ENCODE peak calls at places on chromosomes 7 and 10, in nine cellular contexts. Y is HepG2, V is BJ, R is HCT116, B is colonic mucosa, S is PC-9, H is AG04450, A is IMR-90, N is esophagus squamous epithelium. C is an unnamed sample.

GRCh38 chr10:86019141-86019540 is 347.5 kb downstream of the GRID1 start:
- DNase-seq in Y (no peak), V (no peak), R (no peak), B (no peak), S (no peak), H (no peak), A (no peak), N (no peak), C (no peak)

GRCh38 chr7:10128748-10129147 is 844.9 kb upstream of the PHF14 start:
- DNase-seq in Y (no peak), V (no peak), R (no peak), B (no peak), S (no peak), H (no peak), A (no peak), N (no peak), C (no peak)

GRCh38 chr7:96075510-96076349 is 246.2 kb downstream of the SLC25A13 start:
- DNase-seq in Y (peak; percentile 55), V (no peak), R (peak; percentile 8), B (peak; percentile 57), S (no peak), H (peak; percentile 27), A (peak; percentile 56), N (no peak), C (peak; percentile 43)

GRCh38 chr7:70788276-70788675 is 343.7 kb upstream of the GALNT17 start:
- DNase-seq in Y (no peak), V (no peak), R (no peak), B (no peak), S (peak; percentile 11), H (no peak), A (no peak), N (no peak), C (no peak)

GRCh38 chr10:28774051-28774995 is 97.0 kb downstream of the BAMBI start:
- DNase-seq in Y (peak; percentile 74), V (no peak), R (no peak), B (no peak), S (no peak), H (no peak), A (no peak), N (no peak), C (peak; percentile 29)

GRCh38 chr7:23333671-23334246 is 34.6 kb downstream of the MALSU1 start:
- DNase-seq in Y (no peak), V (peak; percentile 72), R (no peak), B (no peak), S (peak; percentile 69), H (peak; percentile 67), A (peak; percentile 96), N (no peak), C (peak; percentile 90)

GRCh38 chr7:142299226-142299625 is 41.4 kb upstream of the PRSS58 start:
- DNase-seq in Y (no peak), V (no peak), R (no peak), B (no peak), S (peak; percentile 17), H (no peak), A (no peak), N (no peak), C (no peak)

GRCh38 chr7:155791836-155792235 is 20.4 kb downstream of the SHH start:
- DNase-seq in Y (no peak), V (no peak), R (no peak), B (no peak), S (no peak), H (no peak), A (no peak), N (no peak), C (no peak)

GRCh38 chr7:50781371-50781770 is 1.3 kb downstream of the GRB10 start:
- DNase-seq in Y (no peak), V (no peak), R (no peak), B (no peak), S (no peak), H (no peak), A (no peak), N (no peak), C (no peak)

GRCh38 chr7:50783801-50784507 is 1.3 kb upstream of the GRB10 start:
- DNase-seq in Y (no peak), V (no peak), R (no peak), B (no peak), S (no peak), H (no peak), A (peak; percentile 29), N (no peak), C (no peak)

GRCh38 chr7:50781894-50782293 is 802 bp downstream of the GRB10 start:
- DNase-seq in Y (no peak), V (no peak), R (no peak), B (no peak), S (no peak), H (no peak), A (no peak), N (no peak), C (no peak)

GRCh38 chr7:50783304-50783703 is 608 bp upstream of the GRB10 start:
- DNase-seq in Y (no peak), V (no peak), R (no peak), B (no peak), S (no peak), H (no peak), A (no peak), N (no peak), C (no peak)

DNA sequence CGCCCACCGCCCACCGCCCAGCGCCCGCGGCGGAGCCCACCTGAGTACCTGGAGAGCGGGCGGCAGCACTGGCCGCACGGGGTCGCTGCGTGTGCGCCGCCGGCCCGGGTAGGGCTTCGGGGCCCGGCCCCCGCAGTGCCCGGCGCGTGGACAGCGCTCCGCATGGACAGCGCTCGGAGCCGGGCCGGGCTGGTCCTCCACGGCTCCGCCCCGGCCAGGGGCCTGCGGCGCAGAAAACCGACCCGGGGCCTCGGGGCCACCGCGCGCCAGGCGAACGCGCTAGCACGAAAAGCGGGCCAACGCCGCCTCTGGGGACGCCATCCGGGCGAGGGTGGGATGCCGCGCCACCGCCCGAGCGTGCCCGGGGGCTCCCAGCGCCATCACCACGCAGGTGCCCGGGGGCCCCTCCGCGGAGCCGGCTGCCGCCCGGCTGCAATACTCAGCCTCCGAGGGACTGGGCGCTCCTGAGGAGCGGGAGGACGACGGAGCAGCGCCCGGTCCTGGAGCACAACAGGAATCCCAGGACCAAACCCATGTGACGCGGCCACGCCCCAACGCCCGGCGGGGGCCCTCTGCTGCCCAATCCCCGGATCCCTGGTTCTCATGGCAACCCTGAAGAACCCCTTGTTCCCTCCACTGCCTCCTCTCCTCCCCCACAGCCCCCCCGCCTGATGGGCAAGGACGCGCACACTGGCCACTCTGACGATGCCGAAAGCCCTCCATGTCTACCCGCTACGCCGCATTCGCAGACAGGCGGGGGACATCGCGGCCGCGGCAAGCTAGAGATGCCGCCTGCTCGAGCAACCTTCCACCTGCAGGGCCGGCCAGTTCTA is at the start of gene GRB10:
- DNase-seq in Y (no peak), V (no peak), R (no peak), B (no peak), S (no peak), H (no peak), A (peak; percentile 20), N (no peak), C (no peak)
- TF ChIP-seq CTCF in Y (peak; percentile 36), V (no peak), R (no peak), B (no peak), S (no peak), H (peak; percentile 33), A (peak; percentile 45), N (no peak), C (peak; percentile 34)

GRCh38 chr10:101222683-101223273 is 6.5 kb downstream of the LBX1 start:
- DNase-seq in Y (no peak), V (no peak), R (no peak), B (no peak), S (no peak), H (no peak), A (no peak), N (no peak), C (no peak)

GRCh38 chr10:101223274-101224059 is 5.8 kb downstream of the LBX1 start:
- DNase-seq in Y (no peak), V (no peak), R (no peak), B (no peak), S (no peak), H (no peak), A (no peak), N (no peak), C (no peak)

GRCh38 chr10:101224060-101224909 is 5.0 kb downstream of the LBX1 start:
- DNase-seq in Y (no peak), V (no peak), R (no peak), B (no peak), S (no peak), H (no peak), A (no peak), N (no peak), C (no peak)

GRCh38 chr10:101221479-101222246 is 7.6 kb downstream of the LBX1 start:
- DNase-seq in Y (no peak), V (no peak), R (no peak), B (no peak), S (no peak), H (no peak), A (no peak), N (no peak), C (no peak)

DNA sequence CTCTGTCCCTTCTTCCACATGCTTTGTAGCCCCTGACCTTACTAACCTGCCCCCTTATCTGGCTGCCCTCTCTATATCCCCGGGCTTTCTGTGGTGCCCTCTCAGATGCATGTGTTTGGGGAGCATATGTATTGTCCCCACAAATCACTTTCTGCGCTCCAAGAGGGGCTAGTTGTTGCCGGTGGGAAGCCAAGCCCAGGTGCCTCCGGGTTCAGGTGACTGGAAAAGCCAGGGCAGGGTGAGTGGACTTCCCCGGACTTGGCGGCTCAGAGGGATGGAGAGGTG is 7.1 kb downstream of the LBX1 start:
- DNase-seq in Y (no peak), V (no peak), R (no peak), B (no peak), S (no peak), H (no peak), A (no peak), N (no peak), C (no peak)
- H3K27me3 ChIP-seq in Y (peaks cover 28% of the 10 kb centered on the region), V (peaks cover 81% of the 10 kb centered on the region), R (no peaks in the 10 kb centered on the region), B (peaks cover 99% of the 10 kb centered on the region), S (peaks cover 52% of the 10 kb centered on the region), H (peaks cover 94% of the 10 kb centered on the region), A (peaks cover 97% of the 10 kb centered on the region), N (peaks cover 100% of the 10 kb centered on the region), C (peaks cover 98% of the 10 kb centered on the region)

GRCh38 chr7:129405527-129405926 is 28.7 kb upstream of the STRIP2 start:
- DNase-seq in Y (no peak), V (no peak), R (no peak), B (no peak), S (no peak), H (no peak), A (no peak), N (no peak), C (no peak)

GRCh38 chr7:129401228-129401967 is 32.8 kb upstream of the STRIP2 start:
- DNase-seq in Y (peak; percentile 29), V (peak; percentile 6), R (no peak), B (no peak), S (peak; percentile 84), H (no peak), A (no peak), N (no peak), C (no peak)

GRCh38 chr7:129401968-129402860 is 32.0 kb upstream of the STRIP2 start:
- DNase-seq in Y (no peak), V (no peak), R (no peak), B (no peak), S (no peak), H (no peak), A (no peak), N (no peak), C (no peak)
- TF ChIP-seq CTCF in Y (peak; percentile 24), V (no peak), R (no peak), B (no peak), S (peak; percentile 29), H (no peak), A (no peak), N (no peak), C (peak; percentile 30)

GRCh38 chr10:78742406-78742729 is 326.4 kb upstream of the ZMIZ1 start:
- DNase-seq in Y (no peak), V (no peak), R (no peak), B (no peak), S (no peak), H (no peak), A (no peak), N (no peak), C (no peak)

GRCh38 chr10:78741541-78741940 is 327.2 kb upstream of the ZMIZ1 start:
- DNase-seq in Y (no peak), V (no peak), R (no peak), B (no peak), S (no peak), H (peak; percentile 44), A (peak; percentile 66), N (no peak), C (no peak)

GRCh38 chr10:78740976-78741375 is 327.8 kb upstream of the ZMIZ1 start:
- DNase-seq in Y (no peak), V (no peak), R (no peak), B (no peak), S (no peak), H (no peak), A (no peak), N (no peak), C (no peak)

GRCh38 chr10:78744521-78745090 is 324.2 kb upstream of the ZMIZ1 start:
- DNase-seq in Y (peak; percentile 56), V (no peak), R (no peak), B (no peak), S (no peak), H (no peak), A (no peak), N (no peak), C (no peak)

GRCh38 chr10:78742730-78743615 is 325.8 kb upstream of the ZMIZ1 start:
- DNase-seq in Y (peak; percentile 72), V (no peak), R (no peak), B (no peak), S (no peak), H (no peak), A (no peak), N (no peak), C (no peak)
- H3K27me3 ChIP-seq in Y (peaks cover 2% of the 10 kb centered on the region), V (peaks cover 9% of the 10 kb centered on the region), R (peaks cover 28% of the 10 kb centered on the region), B (no peaks in the 10 kb centered on the region), S (peaks cover 21% of the 10 kb centered on the region), H (peaks cover 42% of the 10 kb centered on the region), A (peaks cover 46% of the 10 kb centered on the region), N (peaks cover 22% of the 10 kb centered on the region), C (peaks cover 8% of the 10 kb centered on the region)

C was measured in brain microvascular endothelial cell.